ENCODE peak calls at places on chromosomes 6 and 20, in four cellular contexts. E, U, O and T are unnamed samples.

GRCh38 chr6:167930300-167930699 is 67.2 kb upstream of the KIF25 start:
- DNase-seq in U (no peak), E (no peak), O (no peak), T (no peak)

GRCh38 chr20:4326194-4327065 is 311.1 kb upstream of the RNF24 start:
- DNase-seq in E (no peak), O (no peak), U (peak), T (no peak)

GRCh38 chr6:159170333-159170672 is 1.1 kb downstream of the FNDC1 start:
- DNase-seq in U (no peak), E (no peak), O (no peak), T (no peak)

GRCh38 chr6:136201735-136202134 is 48.4 kb downstream of the MTFR2 start:
- DNase-seq in O (no peak), U (no peak), E (no peak), T (no peak)

GRCh38 chr20:10555865-10556308 is 117.9 kb downstream of the JAG1 start:
- DNase-seq in U (no peak), O (no peak), E (peak), T (no peak)

GRCh38 chr20:37580069-37580468 is 52.4 kb upstream of the BLCAP start:
- DNase-seq in U (no peak), E (no peak), O (no peak), T (no peak)

GRCh38 chr6:127347188-127347587 is 3.8 kb upstream of the ECHDC1 start:
- DNase-seq in O (no peak), E (no peak), U (no peak), T (no peak)

GRCh38 chr6:108419934-108420609 is 125.2 kb downstream of the AFG1L start:
- DNase-seq in U (no peak), O (no peak), E (no peak), T (no peak)

GRCh38 chr6:113774122-113774835 is 82.9 kb upstream of the MARCKS start:
- DNase-seq in U (no peak), O (no peak), E (no peak), T (no peak)

GRCh38 chr20:60579941-60580515 is 621.8 kb downstream of the CDH26 start:
- DNase-seq in E (no peak), O (no peak), U (no peak), T (no peak)

GRCh38 chr6:166714581-166714980 is 87.5 kb upstream of the RPS6KA2 start:
- DNase-seq in O (no peak), E (no peak), U (no peak), T (no peak)

GRCh38 chr20:1646975-1647431 is 10.6 kb downstream of the SIRPG start:
- DNase-seq in E (no peak), U (no peak), O (no peak), T (no peak)

GRCh38 chr6:133033263-133033662 is 207.9 kb upstream of the EYA4 start:
- DNase-seq in O (no peak), U (no peak), E (no peak), T (no peak)

GRCh38 chr6:4085329-4085695 is 6.4 kb upstream of the FAM217A start:
- DNase-seq in U (no peak), O (no peak), E (no peak), T (no peak)

GRCh38 chr20:7758436-7758835 is 181.8 kb downstream of the HAO1 start:
- DNase-seq in U (no peak), O (no peak), E (no peak), T (no peak)

GRCh38 chr6:18503588-18504231 is 116.6 kb downstream of the RNF144B start:
- DNase-seq in O (peak), E (peak), U (no peak), T (peak)

GRCh38 chr6:33894438-33894837 is 90.6 kb upstream of the MLN start:
- DNase-seq in O (no peak), U (no peak), E (no peak), T (no peak)

GRCh38 chr6:162964703-162965140 is 236.9 kb downstream of the PACRG start:
- DNase-seq in E (no peak), O (peak), U (peak), T (peak)

GRCh38 chr20:58818585-58819285 is 32.0 kb downstream of the GNAS-AS1 start:
- DNase-seq in U (no peak), E (no peak), O (no peak), T (no peak)

GRCh38 chr6:113732384-113732966 is 124.7 kb upstream of the MARCKS start:
- DNase-seq in U (peak), O (peak), E (no peak), T (peak)

GRCh38 chr6:70184723-70185122 is 118.2 kb downstream of the COL9A1 start:
- DNase-seq in E (no peak), O (no peak), U (no peak), T (no peak)

GRCh38 chr6:73152998-73153757 is 72.1 kb downstream of the KHDC1L start:
- DNase-seq in E (no peak), O (no peak), U (no peak), T (no peak)

GRCh38 chr6:150567360-150567759 is 32.3 kb upstream of the PLEKHG1 start:
- DNase-seq in U (no peak), E (no peak), O (no peak), T (no peak)

GRCh38 chr6:112639436-112639835 is 292.3 kb downstream of the RFPL4B start:
- DNase-seq in U (no peak), E (no peak), O (no peak), T (no peak)

GRCh38 chr20:1362484-1362883 is 30.4 kb downstream of the FKBP1A start:
- DNase-seq in U (no peak), O (no peak), E (no peak), T (no peak)

GRCh38 chr6:33116417-33116816 is 40.6 kb downstream of the HLA-DPB1 start:
- DNase-seq in O (no peak), U (no peak), E (no peak), T (no peak)

GRCh38 chr6:153048631-153049030 is 46.1 kb upstream of the MTRF1L start:
- DNase-seq in U (no peak), O (no peak), E (no peak), T (no peak)

GRCh38 chr6:16257999-16258708 is 19.8 kb downstream of the GMPR start:
- DNase-seq in E (no peak), O (no peak), U (no peak), T (peak)

GRCh38 chr6:157143171-157143884 is 180.0 kb downstream of the TMEM242 start:
- DNase-seq in U (no peak), O (no peak), E (no peak), T (no peak)

GRCh38 chr6:141744971-141745370 is 387.8 kb upstream of the GJE1 start:
- DNase-seq in O (no peak), E (no peak), U (no peak), T (no peak)

GRCh38 chr6:52286798-52287432 is 2.4 kb upstream of the MCM3 start:
- DNase-seq in E (peak), O (peak), U (no peak), T (no peak)

GRCh38 chr20:32080783-32081182 is 28.7 kb upstream of the TM9SF4 start:
- DNase-seq in O (no peak), E (no peak), U (no peak), T (no peak)

GRCh38 chr20:43722153-43722505 is 4.7 kb downstream of the GTSF1L start:
- DNase-seq in U (no peak), E (no peak), O (no peak), T (no peak)

GRCh38 chr20:62628691-62629090 is 13.6 kb upstream of the SLCO4A1 start:
- DNase-seq in E (no peak), U (peak), O (no peak), T (no peak)

GRCh38 chr6:113734886-113735481 is 122.2 kb upstream of the MARCKS start:
- DNase-seq in U (no peak), E (no peak), O (no peak), T (no peak)

GRCh38 chr20:36064661-36065426 is 89.7 kb upstream of the EPB41L1 start:
- DNase-seq in O (peak), E (peak), U (peak), T (peak)
- H3K27ac ChIP-seq in O (peak), E (peak), U (peak), T (peak)

GRCh38 chr6:7338031-7338430 is 25.0 kb upstream of the SSR1 start:
- DNase-seq in O (no peak), U (no peak), E (no peak), T (no peak)

GRCh38 chr6:7341989-7342742 is 29.2 kb upstream of the SSR1 start:
- DNase-seq in E (peak), U (no peak), O (no peak), T (no peak)

GRCh38 chr6:7341271-7341670 is 28.3 kb upstream of the SSR1 start:
- DNase-seq in U (no peak), O (no peak), E (no peak), T (no peak)

DNA sequence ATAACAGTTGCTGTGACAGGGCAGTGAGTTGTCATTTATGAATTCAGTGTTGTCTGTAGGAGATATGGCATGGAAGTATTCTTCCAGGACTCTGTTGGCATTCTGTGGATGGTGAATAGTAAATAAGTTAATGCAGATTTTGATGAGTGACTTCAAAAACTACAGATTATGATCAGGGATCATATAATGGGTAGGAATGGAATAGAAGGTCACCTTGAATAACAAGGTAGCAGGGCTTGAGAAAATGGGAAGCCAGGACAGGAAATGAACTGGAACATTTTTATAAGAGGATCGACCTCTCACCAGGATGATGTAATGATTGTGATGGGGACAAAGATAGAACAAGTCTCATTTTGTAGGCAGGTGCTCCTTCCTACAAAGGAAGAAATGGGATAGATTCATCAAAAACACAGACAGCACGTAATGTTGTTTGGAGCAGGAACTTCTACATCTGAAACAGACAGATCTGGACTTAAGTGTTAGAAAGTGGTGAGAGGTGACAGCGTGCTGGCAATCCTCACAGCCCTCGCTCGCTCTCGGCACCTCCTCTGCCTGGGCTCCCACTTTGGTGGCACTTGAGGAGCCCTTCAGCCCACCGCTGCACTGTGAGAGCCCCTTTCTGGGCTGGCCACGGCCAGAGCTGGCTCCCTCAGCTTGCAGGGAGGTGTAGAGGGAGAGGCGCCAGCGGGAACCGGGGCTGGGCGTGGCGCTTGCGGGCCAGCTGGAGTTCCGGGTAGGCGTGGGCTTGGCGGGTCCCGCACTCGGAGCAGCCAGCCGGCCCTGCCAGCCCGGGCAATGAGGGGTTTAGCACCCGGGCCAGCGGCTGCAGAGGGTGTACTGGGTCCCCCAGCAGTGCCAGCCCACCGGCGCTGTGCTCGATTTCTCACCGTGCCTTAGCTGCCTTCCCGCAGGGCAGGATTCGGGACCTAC is 30.8 kb upstream of the SSR1 start:
- DNase-seq in E (no peak), O (no peak), U (no peak), T (no peak)
- TF ChIP-seq POLR2A in E (no peak), O (no peak), U (no peak), T (no peak)

DNA sequence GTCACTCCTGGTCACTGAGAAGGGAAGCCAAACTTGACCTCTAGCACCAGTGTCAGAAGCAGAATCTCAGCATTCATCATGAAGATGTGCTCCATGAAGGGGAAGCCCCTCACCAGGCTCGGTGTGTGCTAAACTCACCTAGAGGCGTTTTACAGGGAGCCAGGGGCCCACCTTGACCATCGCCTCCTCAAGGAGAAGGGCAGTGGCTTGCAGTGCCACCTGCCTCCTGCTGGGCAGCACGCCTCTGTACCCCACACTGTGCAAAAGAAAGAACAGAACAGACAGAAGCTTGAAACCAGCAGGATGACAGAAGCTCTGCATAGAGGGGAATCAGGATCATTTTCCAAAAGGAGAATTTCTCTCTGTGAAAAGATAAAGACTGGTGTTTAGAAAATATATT is 39.7 kb downstream of the NOX3 start:
- DNase-seq in U (no peak), O (no peak), E (no peak), T (no peak)
- H3K27ac ChIP-seq in U (no peak), O (no peak), E (no peak), T (no peak)

DNA sequence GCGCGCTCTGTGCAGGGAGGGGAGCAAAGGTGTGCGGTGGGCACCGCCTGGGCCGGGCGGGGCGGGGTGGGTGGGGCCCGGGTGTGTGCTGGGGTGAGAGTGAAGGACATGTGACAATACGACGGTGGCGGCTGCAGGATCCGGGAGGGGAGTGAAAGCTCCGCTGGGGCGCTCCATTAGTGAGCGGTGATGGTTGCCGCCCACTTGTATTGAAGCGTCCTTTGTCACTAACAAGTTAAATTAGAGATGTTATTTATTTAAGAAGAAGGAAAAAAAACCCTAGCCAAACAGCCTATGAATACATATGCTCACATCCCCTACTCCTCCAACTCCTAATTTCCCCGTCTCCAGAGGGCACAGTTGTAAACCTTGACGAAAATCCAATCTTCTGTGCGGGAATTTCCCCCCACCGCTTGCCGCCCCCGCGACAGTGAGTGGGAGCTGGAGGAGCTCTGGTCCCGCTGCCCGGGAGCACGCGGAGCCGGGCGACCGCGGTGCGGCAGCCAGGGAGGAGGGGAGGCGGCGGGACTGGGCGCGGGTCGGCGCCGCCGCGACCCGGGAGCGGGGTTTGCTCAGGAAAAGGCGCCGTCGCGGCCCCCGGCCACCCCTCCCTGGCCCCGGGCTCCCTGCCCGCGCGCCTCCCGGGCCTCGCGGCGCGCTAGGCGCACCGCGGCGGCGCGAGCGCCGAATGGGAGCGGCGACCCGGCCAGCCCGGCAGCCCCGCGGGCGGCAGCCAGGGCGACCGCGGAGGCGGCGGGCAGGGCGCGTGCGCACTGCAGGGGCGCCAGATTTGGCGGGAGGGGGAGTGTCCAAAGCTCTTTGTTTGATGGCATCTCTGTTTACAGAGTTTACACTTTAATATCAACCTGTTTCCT is at the start of gene MYB:
- DNase-seq in E (peak), U (peak), O (no peak), T (no peak)
- TF ChIP-seq POLR2A in E (no peak), U (no peak), O (no peak), T (no peak)